ENCODE peak calls at places on chromosomes 1 and 21, in five cellular contexts. One of them, this sample, is unnamed.

GRCh38 chr1:193435771-193436170 is 249.4 kb upstream of the B3GALT2 start:
- DNase-seq in CD4-positive, alpha-beta T cell: no peak
- DNase-seq in substantia nigra: no peak
- DNase-seq in lung: no peak
- DNase-seq in GM12878: no peak
- DNase-seq in this sample: no peak

GRCh38 chr21:43986544-43987451 is 25.3 kb upstream of the TRAPPC10 start:
- DNase-seq in CD4-positive, alpha-beta T cell: no peak
- DNase-seq in substantia nigra: peak
- DNase-seq in lung: no peak
- DNase-seq in GM12878: no peak
- DNase-seq in this sample: no peak

GRCh38 chr21:37562920-37563640 is 196.5 kb downstream of the DYRK1A start:
- DNase-seq in CD4-positive, alpha-beta T cell: no peak
- DNase-seq in substantia nigra: no peak
- DNase-seq in lung: no peak
- DNase-seq in GM12878: no peak
- DNase-seq in this sample: peak

GRCh38 chr1:33351281-33351660 is 30.4 kb upstream of the A3GALT2 start:
- DNase-seq in CD4-positive, alpha-beta T cell: no peak
- DNase-seq in substantia nigra: no peak
- DNase-seq in lung: no peak
- DNase-seq in GM12878: no peak
- DNase-seq in this sample: no peak

GRCh38 chr1:3139871-3140837 is 71.2 kb downstream of the PRDM16 start:
- DNase-seq in CD4-positive, alpha-beta T cell: no peak
- DNase-seq in substantia nigra: no peak
- DNase-seq in lung: no peak
- DNase-seq in GM12878: no peak
- DNase-seq in this sample: no peak

GRCh38 chr1:88289703-88290102 is 394.4 kb upstream of the PKN2 start:
- DNase-seq in CD4-positive, alpha-beta T cell: no peak
- DNase-seq in substantia nigra: no peak
- DNase-seq in lung: no peak
- DNase-seq in GM12878: no peak
- DNase-seq in this sample: no peak

GRCh38 chr1:27601771-27602509 is 2.0 kb downstream of the AHDC1 start:
- DNase-seq in CD4-positive, alpha-beta T cell: no peak
- DNase-seq in substantia nigra: peak
- DNase-seq in lung: no peak
- DNase-seq in GM12878: no peak
- DNase-seq in this sample: no peak

GRCh38 chr1:2279210-2279639 is 51.1 kb downstream of the SKI start:
- DNase-seq in CD4-positive, alpha-beta T cell: no peak
- DNase-seq in substantia nigra: peak
- DNase-seq in lung: peak
- DNase-seq in GM12878: no peak
- DNase-seq in this sample: no peak

GRCh38 chr1:213041443-213041842 is 9.6 kb upstream of the RPS6KC1 start:
- DNase-seq in CD4-positive, alpha-beta T cell: no peak
- DNase-seq in substantia nigra: no peak
- DNase-seq in lung: no peak
- DNase-seq in GM12878: no peak
- DNase-seq in this sample: no peak

This sample was measured in effector CD8-positive, alpha-beta T cell.